ENCODE peak calls at places on chromosomes 11 and 22, in eight cellular contexts. One of them, this sample, is unnamed.

GRCh38 chr22:26431151-26431995 is 2.3 kb downstream of the ASPHD2 start:
- DNase-seq in GM23338: no peak
- DNase-seq in mesendoderm: no peak
- DNase-seq in small intestine: peak
- DNase-seq in suprapubic skin: no peak
- DNase-seq in HepG2: no peak
- DNase-seq in CD8-positive, alpha-beta T cell: no peak
- DNase-seq in MM.1S: peak
- DNase-seq in this sample: no peak

GRCh38 chr11:110023711-110024110 is 69.5 kb upstream of the ZC3H12C start:
- DNase-seq in MM.1S: no peak
- DNase-seq in small intestine: no peak
- DNase-seq in CD8-positive, alpha-beta T cell: no peak
- DNase-seq in suprapubic skin: no peak
- DNase-seq in GM23338: no peak
- DNase-seq in mesendoderm: no peak
- DNase-seq in HepG2: no peak
- DNase-seq in this sample: no peak

GRCh38 chr22:27212617-27213177 is 555.3 kb downstream of the MIAT start:
- DNase-seq in small intestine: peak
- DNase-seq in suprapubic skin: peak
- DNase-seq in MM.1S: no peak
- DNase-seq in HepG2: no peak
- DNase-seq in GM23338: no peak
- DNase-seq in CD8-positive, alpha-beta T cell: no peak
- DNase-seq in mesendoderm: peak
- DNase-seq in this sample: no peak

GRCh38 chr22:49855491-49855911 is 1.9 kb downstream of the ZBED4 start:
- DNase-seq in suprapubic skin: no peak
- DNase-seq in small intestine: peak
- DNase-seq in HepG2: no peak
- DNase-seq in mesendoderm: no peak
- DNase-seq in GM23338: no peak
- DNase-seq in MM.1S: no peak
- DNase-seq in CD8-positive, alpha-beta T cell: no peak
- DNase-seq in this sample: no peak

GRCh38 chr11:94866936-94867795 is 99.0 kb downstream of the AMOTL1 start:
- DNase-seq in MM.1S: no peak
- DNase-seq in suprapubic skin: no peak
- DNase-seq in mesendoderm: peak
- DNase-seq in GM23338: no peak
- DNase-seq in CD8-positive, alpha-beta T cell: no peak
- DNase-seq in HepG2: no peak
- DNase-seq in small intestine: no peak
- DNase-seq in this sample: no peak

GRCh38 chr11:21430532-21430931 is 761.1 kb downstream of the NELL1 start:
- DNase-seq in MM.1S: no peak
- DNase-seq in GM23338: no peak
- DNase-seq in HepG2: no peak
- DNase-seq in small intestine: no peak
- DNase-seq in mesendoderm: no peak
- DNase-seq in suprapubic skin: no peak
- DNase-seq in CD8-positive, alpha-beta T cell: no peak
- DNase-seq in this sample: no peak

GRCh38 chr11:13463779-13464290 is 813 bp upstream of the BTBD10 start:
- DNase-seq in MM.1S: peak
- DNase-seq in mesendoderm: peak
- DNase-seq in GM23338: no peak
- DNase-seq in CD8-positive, alpha-beta T cell: no peak
- DNase-seq in small intestine: no peak
- DNase-seq in HepG2: no peak
- DNase-seq in suprapubic skin: no peak
- DNase-seq in this sample: no peak

GRCh38 chr11:34251640-34251980 is 106.2 kb downstream of the ABTB2 start:
- DNase-seq in CD8-positive, alpha-beta T cell: no peak
- DNase-seq in GM23338: no peak
- DNase-seq in mesendoderm: no peak
- DNase-seq in MM.1S: no peak
- DNase-seq in small intestine: no peak
- DNase-seq in HepG2: no peak
- DNase-seq in suprapubic skin: no peak
- DNase-seq in this sample: no peak

GRCh38 chr22:45638834-45639746 is 32.5 kb upstream of the ATXN10 start:
- DNase-seq in small intestine: peak
- DNase-seq in suprapubic skin: peak
- DNase-seq in GM23338: peak
- DNase-seq in mesendoderm: no peak
- DNase-seq in HepG2: peak
- DNase-seq in CD8-positive, alpha-beta T cell: no peak
- DNase-seq in MM.1S: no peak
- DNase-seq in this sample: no peak

GRCh38 chr22:32355760-32356159 is 1.9 kb upstream of the RFPL3 start:
- DNase-seq in GM23338: peak
- DNase-seq in mesendoderm: peak
- DNase-seq in HepG2: peak
- DNase-seq in MM.1S: no peak
- DNase-seq in CD8-positive, alpha-beta T cell: no peak
- DNase-seq in suprapubic skin: no peak
- DNase-seq in small intestine: peak
- DNase-seq in this sample: peak

GRCh38 chr11:111765320-111765983 is 737 bp downstream of the PPP2R1B start:
- DNase-seq in MM.1S: peak
- DNase-seq in small intestine: peak
- DNase-seq in suprapubic skin: peak
- DNase-seq in GM23338: peak
- DNase-seq in HepG2: no peak
- DNase-seq in mesendoderm: no peak
- DNase-seq in CD8-positive, alpha-beta T cell: no peak
- DNase-seq in this sample: no peak

GRCh38 chr11:57781529-57781943 is 19.9 kb downstream of the CTNND1 start:
- DNase-seq in HepG2: no peak
- DNase-seq in suprapubic skin: no peak
- DNase-seq in mesendoderm: peak
- DNase-seq in CD8-positive, alpha-beta T cell: no peak
- DNase-seq in small intestine: peak
- DNase-seq in MM.1S: no peak
- DNase-seq in GM23338: peak
- DNase-seq in this sample: no peak

GRCh38 chr11:60780065-60780464 is 5.1 kb upstream of the MS4A10 start:
- DNase-seq in MM.1S: no peak
- DNase-seq in mesendoderm: no peak
- DNase-seq in suprapubic skin: no peak
- DNase-seq in HepG2: no peak
- DNase-seq in GM23338: no peak
- DNase-seq in small intestine: no peak
- DNase-seq in CD8-positive, alpha-beta T cell: no peak
- DNase-seq in this sample: no peak

DNA sequence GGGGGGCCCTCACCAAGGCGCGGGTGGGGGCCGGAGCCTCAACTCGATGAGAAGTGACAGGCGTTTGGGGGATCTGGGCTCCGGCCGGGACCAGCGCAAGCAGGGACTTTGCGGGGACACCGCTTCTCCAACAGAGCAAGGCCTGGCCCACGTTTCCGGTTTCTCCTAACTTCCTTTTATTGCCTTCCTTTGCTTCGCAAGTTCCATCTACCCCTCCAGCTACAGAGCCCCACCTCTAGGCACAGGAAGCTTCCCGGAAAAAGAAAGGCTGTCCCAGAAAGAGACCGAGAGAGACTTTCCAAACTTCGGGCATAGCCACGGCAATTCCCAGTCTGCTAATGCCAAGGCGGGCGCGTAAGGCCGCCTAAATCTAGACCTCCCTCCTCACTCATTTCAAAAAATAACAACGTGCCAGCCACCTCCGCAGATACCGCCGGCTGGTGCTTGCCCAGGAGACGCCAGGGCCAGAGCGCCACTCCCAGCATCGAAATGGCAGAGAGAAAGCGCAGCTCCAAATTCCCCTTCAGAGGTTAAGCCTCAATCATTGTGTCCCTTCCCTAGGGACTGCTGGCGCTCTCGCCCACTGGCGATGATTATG is 6.6 kb downstream of the PAX6 start:
- DNase-seq in HepG2: no peak
- DNase-seq in CD8-positive, alpha-beta T cell: no peak
- DNase-seq in GM23338: peak
- DNase-seq in small intestine: no peak
- DNase-seq in MM.1S: no peak
- DNase-seq in suprapubic skin: no peak
- DNase-seq in mesendoderm: peak
- DNase-seq in this sample: no peak
- H3K4me3 ChIP-seq in HepG2: no peak
- H3K4me3 ChIP-seq in CD8-positive, alpha-beta T cell: peak
- H3K4me3 ChIP-seq in GM23338: peak
- H3K4me3 ChIP-seq in small intestine: no peak
- H3K4me3 ChIP-seq in MM.1S: no peak
- H3K4me3 ChIP-seq in suprapubic skin: peak
- H3K4me3 ChIP-seq in mesendoderm: no peak
- H3K4me3 ChIP-seq in this sample: no peak

GRCh38 chr11:73130181-73130580 is 11.9 kb downstream of the FCHSD2 start:
- DNase-seq in CD8-positive, alpha-beta T cell: no peak
- DNase-seq in GM23338: no peak
- DNase-seq in small intestine: no peak
- DNase-seq in HepG2: no peak
- DNase-seq in suprapubic skin: no peak
- DNase-seq in MM.1S: no peak
- DNase-seq in mesendoderm: no peak
- DNase-seq in this sample: no peak
- H3K4me3 ChIP-seq in CD8-positive, alpha-beta T cell: no peak
- H3K4me3 ChIP-seq in GM23338: no peak
- H3K4me3 ChIP-seq in small intestine: no peak
- H3K4me3 ChIP-seq in HepG2: no peak
- H3K4me3 ChIP-seq in suprapubic skin: no peak
- H3K4me3 ChIP-seq in MM.1S: no peak
- H3K4me3 ChIP-seq in mesendoderm: no peak
- H3K4me3 ChIP-seq in this sample: no peak

DNA sequence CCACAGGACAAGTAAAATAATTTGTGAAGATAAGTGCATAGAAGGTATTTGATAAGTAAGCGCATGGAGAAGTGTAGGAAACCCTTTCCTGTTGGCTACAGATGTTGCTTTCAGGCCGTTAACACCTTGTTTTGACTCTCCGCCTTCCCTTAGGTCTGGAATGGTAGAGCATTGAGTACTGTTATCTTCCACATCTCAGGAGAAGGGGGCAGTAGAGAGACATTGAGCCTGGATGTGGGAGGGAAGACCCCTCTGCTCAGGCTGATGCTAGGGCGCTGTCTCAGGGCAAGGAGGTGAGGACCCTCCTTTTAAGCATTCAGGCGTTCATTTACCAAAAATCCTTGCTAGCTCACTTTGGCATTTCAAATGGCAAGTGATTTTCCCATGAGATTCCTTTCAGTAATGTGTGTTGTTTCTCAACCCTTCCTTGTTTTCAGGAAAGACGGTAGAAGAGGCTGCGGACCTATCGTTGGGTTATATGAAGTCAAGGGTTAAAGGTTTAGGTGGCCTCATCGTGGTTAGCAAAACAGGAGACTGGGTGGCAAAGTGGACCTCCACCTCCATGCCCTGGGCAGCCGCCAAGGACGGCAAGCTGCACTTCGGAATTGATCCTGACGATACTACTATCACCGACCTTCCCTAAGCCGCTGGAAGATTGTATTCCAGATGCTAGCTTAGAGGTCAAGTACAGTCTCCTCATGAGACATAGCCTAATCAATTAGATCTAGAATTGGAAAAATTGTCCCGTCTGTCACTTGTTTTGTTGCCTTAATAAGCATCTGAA is 27.0 kb upstream of the SCGB1A1 start:
- DNase-seq in small intestine: no peak
- DNase-seq in GM23338: peak
- DNase-seq in MM.1S: no peak
- DNase-seq in CD8-positive, alpha-beta T cell: no peak
- DNase-seq in HepG2: no peak
- DNase-seq in suprapubic skin: no peak
- DNase-seq in mesendoderm: peak
- DNase-seq in this sample: no peak
- H3K4me3 ChIP-seq in small intestine: no peak
- H3K4me3 ChIP-seq in GM23338: no peak
- H3K4me3 ChIP-seq in MM.1S: no peak
- H3K4me3 ChIP-seq in CD8-positive, alpha-beta T cell: no peak
- H3K4me3 ChIP-seq in HepG2: no peak
- H3K4me3 ChIP-seq in suprapubic skin: no peak
- H3K4me3 ChIP-seq in mesendoderm: no peak
- H3K4me3 ChIP-seq in this sample: no peak

GRCh38 chr11:69542314-69543168 is 61.1 kb downstream of the LINC01488 start:
- DNase-seq in GM23338: no peak
- DNase-seq in HepG2: no peak
- DNase-seq in small intestine: no peak
- DNase-seq in suprapubic skin: peak
- DNase-seq in CD8-positive, alpha-beta T cell: no peak
- DNase-seq in mesendoderm: no peak
- DNase-seq in MM.1S: no peak
- DNase-seq in this sample: no peak

GRCh38 chr11:69539416-69540117 is 58.1 kb downstream of the LINC01488 start:
- DNase-seq in small intestine: no peak
- DNase-seq in CD8-positive, alpha-beta T cell: no peak
- DNase-seq in mesendoderm: no peak
- DNase-seq in MM.1S: no peak
- DNase-seq in suprapubic skin: no peak
- DNase-seq in GM23338: no peak
- DNase-seq in HepG2: no peak
- DNase-seq in this sample: no peak

GRCh38 chr11:69540118-69541000 is 58.9 kb downstream of the LINC01488 start:
- DNase-seq in MM.1S: no peak
- DNase-seq in HepG2: peak
- DNase-seq in CD8-positive, alpha-beta T cell: no peak
- DNase-seq in suprapubic skin: no peak
- DNase-seq in GM23338: peak
- DNase-seq in mesendoderm: peak
- DNase-seq in small intestine: no peak
- DNase-seq in this sample: no peak

GRCh38 chr11:69541001-69541285 is 59.5 kb downstream of the LINC01488 start:
- DNase-seq in mesendoderm: no peak
- DNase-seq in HepG2: no peak
- DNase-seq in small intestine: peak
- DNase-seq in suprapubic skin: no peak
- DNase-seq in GM23338: no peak
- DNase-seq in CD8-positive, alpha-beta T cell: no peak
- DNase-seq in MM.1S: no peak
- DNase-seq in this sample: no peak

DNA sequence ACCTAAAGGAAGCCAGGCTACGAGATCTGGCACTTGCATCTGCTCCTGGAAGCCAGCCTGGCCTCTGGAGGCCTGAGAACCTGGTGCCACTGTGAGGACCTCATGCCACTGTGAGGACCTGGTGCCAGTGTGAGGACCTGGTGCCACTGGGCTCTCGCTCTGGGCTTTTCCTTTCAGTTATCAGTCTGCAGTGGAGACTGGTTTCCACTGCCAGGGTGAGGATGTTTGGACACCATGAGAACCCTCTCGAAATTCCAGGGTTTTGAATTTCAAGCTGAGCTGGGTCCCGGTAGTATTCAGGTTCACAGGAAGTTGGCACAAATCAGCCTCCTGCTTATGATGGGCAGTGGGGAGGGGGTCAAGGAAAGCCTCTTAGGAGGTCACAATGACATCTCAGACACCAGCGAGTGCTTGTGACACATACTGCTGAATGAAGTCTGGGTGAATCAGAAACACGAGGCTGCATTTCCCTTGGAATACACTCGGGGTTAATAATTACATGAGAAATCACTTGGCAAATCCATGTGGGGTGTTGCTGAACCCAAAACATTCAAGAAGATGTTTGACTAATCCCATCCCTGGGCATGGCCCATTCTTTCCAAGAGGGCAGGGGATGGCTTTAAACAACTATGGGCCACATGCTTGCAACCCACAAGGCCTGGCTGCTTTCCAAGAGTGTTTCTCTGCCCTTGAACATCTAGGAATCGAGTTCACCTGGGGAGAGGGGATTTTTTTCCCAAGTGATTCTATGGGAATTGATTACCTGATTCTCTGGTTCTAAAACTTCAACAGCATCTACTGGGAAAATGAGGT is 60.2 kb downstream of the LINC01488 start:
- DNase-seq in suprapubic skin: peak
- DNase-seq in small intestine: no peak
- DNase-seq in MM.1S: no peak
- DNase-seq in HepG2: peak
- DNase-seq in CD8-positive, alpha-beta T cell: no peak
- DNase-seq in mesendoderm: no peak
- DNase-seq in GM23338: no peak
- DNase-seq in this sample: no peak
- H3K4me3 ChIP-seq in suprapubic skin: no peak
- H3K4me3 ChIP-seq in small intestine: no peak
- H3K4me3 ChIP-seq in MM.1S: no peak
- H3K4me3 ChIP-seq in HepG2: no peak
- H3K4me3 ChIP-seq in CD8-positive, alpha-beta T cell: no peak
- H3K4me3 ChIP-seq in mesendoderm: no peak
- H3K4me3 ChIP-seq in GM23338: no peak
- H3K4me3 ChIP-seq in this sample: no peak